ENCODE peak calls at places on chromosomes 3 and 15, in ten cellular contexts. One of them, this sample, is unnamed.

GRCh38 chr15:78170848-78171773 is 21.9 kb downstream of the IDH3A start:
- DNase-seq in RWPE1: no peak
- DNase-seq in kidney epithelial cell: no peak
- DNase-seq in lung: no peak
- DNase-seq in transverse colon: no peak
- DNase-seq in uterus: no peak
- DNase-seq in fibroblast of the aortic adventitia: no peak
- DNase-seq in stomach: no peak
- DNase-seq in HFF-Myc: no peak
- DNase-seq in adrenal gland: no peak
- DNase-seq in this sample: no peak

GRCh38 chr15:67839929-67840746 is at the start of gene RNU6-1:
- DNase-seq in kidney epithelial cell: peak; percentile 65
- DNase-seq in uterus: peak; percentile 96
- DNase-seq in RWPE1: peak; percentile 95
- DNase-seq in adrenal gland: peak; percentile 95
- DNase-seq in fibroblast of the aortic adventitia: peak; percentile 93
- DNase-seq in lung: peak; percentile 94
- DNase-seq in stomach: peak; percentile 95
- DNase-seq in transverse colon: peak; percentile 94
- DNase-seq in HFF-Myc: peak; percentile 79
- DNase-seq in this sample: peak; percentile 87

GRCh38 chr3:72338942-72339749 is 509.1 kb downstream of the SHQ1 start:
- DNase-seq in transverse colon: no peak
- DNase-seq in HFF-Myc: peak; percentile 80
- DNase-seq in kidney epithelial cell: peak; percentile 98
- DNase-seq in RWPE1: peak; percentile 83
- DNase-seq in uterus: peak; percentile 43
- DNase-seq in fibroblast of the aortic adventitia: peak; percentile 87
- DNase-seq in adrenal gland: peak; percentile 93
- DNase-seq in lung: peak; percentile 50
- DNase-seq in stomach: peak; percentile 30
- DNase-seq in this sample: peak; percentile 59

GRCh38 chr3:134810052-134810435 is 15.0 kb downstream of the EPHB1 start:
- DNase-seq in uterus: no peak
- DNase-seq in transverse colon: no peak
- DNase-seq in lung: no peak
- DNase-seq in fibroblast of the aortic adventitia: no peak
- DNase-seq in stomach: no peak
- DNase-seq in adrenal gland: no peak
- DNase-seq in HFF-Myc: no peak
- DNase-seq in RWPE1: no peak
- DNase-seq in kidney epithelial cell: no peak
- DNase-seq in this sample: no peak

GRCh38 chr15:49895337-49896223 is 223.5 kb downstream of the ATP8B4 start:
- DNase-seq in stomach: no peak
- DNase-seq in transverse colon: no peak
- DNase-seq in RWPE1: no peak
- DNase-seq in uterus: no peak
- DNase-seq in lung: no peak
- DNase-seq in HFF-Myc: no peak
- DNase-seq in fibroblast of the aortic adventitia: peak; percentile 91
- DNase-seq in kidney epithelial cell: no peak
- DNase-seq in adrenal gland: no peak
- DNase-seq in this sample: no peak

GRCh38 chr3:158148218-158148617 is 38.3 kb downstream of the RSRC1 start:
- DNase-seq in stomach: no peak
- DNase-seq in fibroblast of the aortic adventitia: no peak
- DNase-seq in HFF-Myc: no peak
- DNase-seq in uterus: no peak
- DNase-seq in transverse colon: no peak
- DNase-seq in RWPE1: no peak
- DNase-seq in kidney epithelial cell: no peak
- DNase-seq in lung: no peak
- DNase-seq in adrenal gland: no peak
- DNase-seq in this sample: no peak

GRCh38 chr3:21390136-21390535 is 360.9 kb downstream of the ZNF385D start:
- DNase-seq in fibroblast of the aortic adventitia: peak; percentile 96
- DNase-seq in RWPE1: no peak
- DNase-seq in lung: no peak
- DNase-seq in adrenal gland: no peak
- DNase-seq in kidney epithelial cell: peak; percentile 45
- DNase-seq in HFF-Myc: peak; percentile 11
- DNase-seq in stomach: no peak
- DNase-seq in uterus: no peak
- DNase-seq in transverse colon: no peak
- DNase-seq in this sample: peak; percentile 32

GRCh38 chr3:32856355-32856889 is 38.6 kb downstream of the TRIM71 start:
- DNase-seq in stomach: peak; percentile 59
- DNase-seq in HFF-Myc: no peak
- DNase-seq in RWPE1: no peak
- DNase-seq in transverse colon: no peak
- DNase-seq in lung: peak; percentile 79
- DNase-seq in kidney epithelial cell: no peak
- DNase-seq in uterus: no peak
- DNase-seq in adrenal gland: no peak
- DNase-seq in fibroblast of the aortic adventitia: no peak
- DNase-seq in this sample: no peak

GRCh38 chr3:22147161-22147560 is 396.2 kb upstream of the ZNF385D start:
- DNase-seq in transverse colon: no peak
- DNase-seq in lung: no peak
- DNase-seq in fibroblast of the aortic adventitia: no peak
- DNase-seq in kidney epithelial cell: no peak
- DNase-seq in uterus: no peak
- DNase-seq in stomach: no peak
- DNase-seq in HFF-Myc: no peak
- DNase-seq in adrenal gland: no peak
- DNase-seq in RWPE1: no peak
- DNase-seq in this sample: no peak

GRCh38 chr15:45731331-45731730 is 96.5 kb downstream of the SQOR start:
- DNase-seq in adrenal gland: no peak
- DNase-seq in uterus: no peak
- DNase-seq in lung: no peak
- DNase-seq in fibroblast of the aortic adventitia: no peak
- DNase-seq in RWPE1: no peak
- DNase-seq in stomach: no peak
- DNase-seq in HFF-Myc: no peak
- DNase-seq in kidney epithelial cell: no peak
- DNase-seq in transverse colon: no peak
- DNase-seq in this sample: no peak

GRCh38 chr3:126781889-126782491 is 78.0 kb downstream of the CHCHD6 start:
- DNase-seq in HFF-Myc: peak; percentile 72
- DNase-seq in stomach: no peak
- DNase-seq in adrenal gland: no peak
- DNase-seq in RWPE1: peak; percentile 36
- DNase-seq in transverse colon: no peak
- DNase-seq in kidney epithelial cell: peak; percentile 49
- DNase-seq in uterus: peak; percentile 30
- DNase-seq in fibroblast of the aortic adventitia: peak; percentile 96
- DNase-seq in lung: no peak
- DNase-seq in this sample: peak; percentile 73

GRCh38 chr3:173103469-173103868 is 37.6 kb downstream of the SPATA16 start:
- DNase-seq in adrenal gland: no peak
- DNase-seq in fibroblast of the aortic adventitia: no peak
- DNase-seq in kidney epithelial cell: no peak
- DNase-seq in lung: no peak
- DNase-seq in uterus: no peak
- DNase-seq in RWPE1: no peak
- DNase-seq in transverse colon: no peak
- DNase-seq in HFF-Myc: no peak
- DNase-seq in stomach: no peak
- DNase-seq in this sample: no peak

GRCh38 chr3:16277471-16277870 is 12.5 kb downstream of the OXNAD1 start:
- DNase-seq in RWPE1: no peak
- DNase-seq in stomach: no peak
- DNase-seq in uterus: no peak
- DNase-seq in adrenal gland: no peak
- DNase-seq in kidney epithelial cell: no peak
- DNase-seq in HFF-Myc: peak; percentile 21
- DNase-seq in transverse colon: no peak
- DNase-seq in lung: no peak
- DNase-seq in fibroblast of the aortic adventitia: no peak
- DNase-seq in this sample: no peak

GRCh38 chr3:143439785-143440184 is 320.2 kb downstream of the CHST2 start:
- DNase-seq in fibroblast of the aortic adventitia: no peak
- DNase-seq in lung: no peak
- DNase-seq in stomach: no peak
- DNase-seq in HFF-Myc: no peak
- DNase-seq in uterus: no peak
- DNase-seq in adrenal gland: no peak
- DNase-seq in RWPE1: no peak
- DNase-seq in kidney epithelial cell: no peak
- DNase-seq in transverse colon: no peak
- DNase-seq in this sample: no peak

GRCh38 chr3:184562146-184562861 is 719 bp downstream of the EPHB3 start:
- DNase-seq in kidney epithelial cell: no peak
- DNase-seq in lung: no peak
- DNase-seq in adrenal gland: no peak
- DNase-seq in HFF-Myc: no peak
- DNase-seq in RWPE1: no peak
- DNase-seq in transverse colon: no peak
- DNase-seq in stomach: no peak
- DNase-seq in fibroblast of the aortic adventitia: no peak
- DNase-seq in uterus: peak; percentile 45
- DNase-seq in this sample: no peak

DNA sequence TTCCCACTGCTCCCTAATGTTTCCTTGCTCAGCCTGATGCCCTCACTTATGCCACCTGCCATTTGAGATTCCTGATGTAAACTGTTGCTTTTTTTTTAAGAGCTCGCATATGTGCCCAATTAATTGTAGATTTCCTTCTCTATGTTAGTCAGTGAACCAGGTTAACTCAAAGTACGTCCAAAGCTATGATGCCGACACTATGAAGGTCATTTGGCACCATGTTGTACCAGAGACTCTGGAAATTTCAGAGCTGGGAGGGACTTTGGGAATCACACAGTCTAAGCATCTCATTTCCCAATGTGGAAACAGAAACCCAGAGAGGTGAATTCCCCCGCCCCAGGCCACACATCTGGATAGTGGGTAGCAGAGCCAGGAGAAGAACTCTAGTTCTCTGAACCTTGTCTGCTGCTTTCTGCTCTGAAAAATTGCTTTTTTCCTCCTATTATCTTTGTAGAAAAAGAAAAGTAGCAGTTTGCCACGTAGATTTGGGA is 38.5 kb upstream of the TNFAIP8L3 start:
- DNase-seq in kidney epithelial cell: no peak
- DNase-seq in adrenal gland: no peak
- DNase-seq in stomach: no peak
- DNase-seq in transverse colon: no peak
- DNase-seq in uterus: no peak
- DNase-seq in HFF-Myc: no peak
- DNase-seq in fibroblast of the aortic adventitia: no peak
- DNase-seq in RWPE1: no peak
- DNase-seq in lung: no peak
- DNase-seq in this sample: no peak
- TF ChIP-seq CTCF in kidney epithelial cell: no peak
- TF ChIP-seq CTCF in adrenal gland: no peak
- TF ChIP-seq CTCF in stomach: no peak
- TF ChIP-seq CTCF in transverse colon: no peak
- TF ChIP-seq CTCF in uterus: no peak
- TF ChIP-seq CTCF in HFF-Myc: no peak
- TF ChIP-seq CTCF in fibroblast of the aortic adventitia: no peak
- TF ChIP-seq CTCF in RWPE1: peak; percentile 63
- TF ChIP-seq CTCF in lung: no peak
- TF ChIP-seq CTCF in this sample: no peak

GRCh38 chr15:60369696-60370095 is 28.1 kb downstream of the ANXA2 start:
- DNase-seq in lung: no peak
- DNase-seq in fibroblast of the aortic adventitia: no peak
- DNase-seq in uterus: no peak
- DNase-seq in adrenal gland: no peak
- DNase-seq in HFF-Myc: no peak
- DNase-seq in stomach: no peak
- DNase-seq in kidney epithelial cell: no peak
- DNase-seq in RWPE1: no peak
- DNase-seq in transverse colon: no peak
- DNase-seq in this sample: no peak

GRCh38 chr15:60363903-60364302 is 33.9 kb downstream of the ANXA2 start:
- DNase-seq in HFF-Myc: no peak
- DNase-seq in kidney epithelial cell: no peak
- DNase-seq in transverse colon: no peak
- DNase-seq in adrenal gland: no peak
- DNase-seq in RWPE1: no peak
- DNase-seq in uterus: no peak
- DNase-seq in lung: no peak
- DNase-seq in stomach: no peak
- DNase-seq in fibroblast of the aortic adventitia: no peak
- DNase-seq in this sample: no peak

GRCh38 chr15:60363024-60363674 is 34.6 kb downstream of the ANXA2 start:
- DNase-seq in transverse colon: no peak
- DNase-seq in uterus: peak; percentile 37
- DNase-seq in adrenal gland: no peak
- DNase-seq in RWPE1: no peak
- DNase-seq in fibroblast of the aortic adventitia: no peak
- DNase-seq in stomach: no peak
- DNase-seq in kidney epithelial cell: no peak
- DNase-seq in HFF-Myc: no peak
- DNase-seq in lung: no peak
- DNase-seq in this sample: no peak

GRCh38 chr15:60362318-60363023 is 35.3 kb downstream of the ANXA2 start:
- DNase-seq in fibroblast of the aortic adventitia: peak; percentile 93
- DNase-seq in uterus: no peak
- DNase-seq in transverse colon: no peak
- DNase-seq in HFF-Myc: peak; percentile 72
- DNase-seq in RWPE1: peak; percentile 45
- DNase-seq in adrenal gland: no peak
- DNase-seq in lung: no peak
- DNase-seq in stomach: no peak
- DNase-seq in kidney epithelial cell: no peak
- DNase-seq in this sample: peak; percentile 67

GRCh38 chr15:60364306-60364924 is 33.4 kb downstream of the ANXA2 start:
- DNase-seq in kidney epithelial cell: no peak
- DNase-seq in lung: no peak
- DNase-seq in adrenal gland: no peak
- DNase-seq in uterus: no peak
- DNase-seq in fibroblast of the aortic adventitia: no peak
- DNase-seq in transverse colon: no peak
- DNase-seq in stomach: no peak
- DNase-seq in RWPE1: no peak
- DNase-seq in HFF-Myc: no peak
- DNase-seq in this sample: no peak
- TF ChIP-seq CTCF in kidney epithelial cell: no peak
- TF ChIP-seq CTCF in lung: no peak
- TF ChIP-seq CTCF in adrenal gland: no peak
- TF ChIP-seq CTCF in uterus: no peak
- TF ChIP-seq CTCF in fibroblast of the aortic adventitia: no peak
- TF ChIP-seq CTCF in transverse colon: no peak
- TF ChIP-seq CTCF in stomach: no peak
- TF ChIP-seq CTCF in RWPE1: no peak
- TF ChIP-seq CTCF in HFF-Myc: no peak
- TF ChIP-seq CTCF in this sample: no peak

GRCh38 chr3:112779558-112780480 is 66.8 kb downstream of the CD200R1L start:
- DNase-seq in RWPE1: no peak
- DNase-seq in kidney epithelial cell: no peak
- DNase-seq in uterus: no peak
- DNase-seq in lung: no peak
- DNase-seq in adrenal gland: no peak
- DNase-seq in fibroblast of the aortic adventitia: peak; percentile 63
- DNase-seq in stomach: no peak
- DNase-seq in transverse colon: no peak
- DNase-seq in HFF-Myc: no peak
- DNase-seq in this sample: no peak
- TF ChIP-seq CTCF in RWPE1: no peak
- TF ChIP-seq CTCF in kidney epithelial cell: no peak
- TF ChIP-seq CTCF in uterus: no peak
- TF ChIP-seq CTCF in lung: no peak
- TF ChIP-seq CTCF in adrenal gland: no peak
- TF ChIP-seq CTCF in fibroblast of the aortic adventitia: no peak
- TF ChIP-seq CTCF in stomach: no peak
- TF ChIP-seq CTCF in transverse colon: no peak
- TF ChIP-seq CTCF in HFF-Myc: no peak
- TF ChIP-seq CTCF in this sample: no peak

GRCh38 chr15:92898988-92899909 is 875 bp upstream of the CHD2 start:
- DNase-seq in uterus: no peak
- DNase-seq in transverse colon: no peak
- DNase-seq in lung: no peak
- DNase-seq in fibroblast of the aortic adventitia: no peak
- DNase-seq in RWPE1: no peak
- DNase-seq in HFF-Myc: no peak
- DNase-seq in kidney epithelial cell: no peak
- DNase-seq in stomach: no peak
- DNase-seq in adrenal gland: no peak
- DNase-seq in this sample: no peak
- TF ChIP-seq CTCF in uterus: no peak
- TF ChIP-seq CTCF in transverse colon: peak; percentile 30
- TF ChIP-seq CTCF in lung: no peak
- TF ChIP-seq CTCF in fibroblast of the aortic adventitia: peak; percentile 32
- TF ChIP-seq CTCF in RWPE1: peak; percentile 28
- TF ChIP-seq CTCF in HFF-Myc: peak; percentile 36
- TF ChIP-seq CTCF in kidney epithelial cell: peak; percentile 42
- TF ChIP-seq CTCF in stomach: no peak
- TF ChIP-seq CTCF in adrenal gland: peak; percentile 12
- TF ChIP-seq CTCF in this sample: peak; percentile 24

This sample was measured in AG09319.